ENCODE peak calls at places on chromosomes 1 and 21, in seven cellular contexts. Z is A549, T is tibial nerve, Q is psoas muscle, D is heart left ventricle, Y is AG04450, P is heart right ventricle. O is an unnamed sample.
A peak's percentile ranks its signal among the peaks of the same experiment; 100 is the strongest.

GRCh38 chr1:233439721-233440120 is 112.2 kb downstream of the MAP3K21 start:
- DNase-seq in P (no peak), Y (no peak), Z (no peak), Q (no peak), T (no peak), D (no peak), O (no peak)

GRCh38 chr21:44686000-44686781 is 4.2 kb upstream of the KRTAP12-1 start:
- DNase-seq in Q (no peak), T (no peak), D (no peak), P (no peak), Y (no peak), Z (no peak), O (no peak)

GRCh38 chr1:21939650-21940374 is 2.7 kb upstream of the HSPG2 start:
- DNase-seq in D (peak; percentile 93), P (peak; percentile 88), Y (peak; percentile 85), Q (peak; percentile 92), T (peak; percentile 82), Z (peak; percentile 89), O (peak; percentile 64)

GRCh38 chr1:210558302-210558701 is 229.6 kb downstream of the HHAT start:
- DNase-seq in Z (no peak), D (peak; percentile 75), P (peak; percentile 60), Q (no peak), T (no peak), Y (no peak), O (no peak)

GRCh38 chr1:226549937-226550670 is 1.5 kb downstream of the STUM start:
- DNase-seq in Y (no peak), D (peak; percentile 70), Q (peak; percentile 46), Z (no peak), T (no peak), P (peak; percentile 52), O (no peak)

GRCh38 chr21:34530264-34530663 is 18.3 kb upstream of the KCNE1 start:
- DNase-seq in T (no peak), Z (no peak), Y (no peak), D (no peak), Q (no peak), P (no peak), O (no peak)

GRCh38 chr21:46137908-46138307 is 17.5 kb downstream of the FTCD start:
- DNase-seq in Y (no peak), Q (no peak), D (no peak), T (no peak), Z (no peak), P (no peak), O (no peak)

GRCh38 chr21:42887321-42887720 is 5.8 kb upstream of the NDUFV3 start:
- DNase-seq in Q (no peak), P (no peak), T (no peak), D (no peak), Z (no peak), Y (no peak), O (no peak)

GRCh38 chr21:42081931-42082381 is 10.8 kb downstream of the UMODL1 start:
- DNase-seq in D (no peak), Z (no peak), T (no peak), P (no peak), Y (no peak), Q (no peak), O (no peak)

GRCh38 chr1:109787211-109787844 is 23.6 kb upstream of the EPS8L3 start:
- DNase-seq in Z (no peak), P (no peak), T (no peak), Q (no peak), Y (no peak), D (peak; percentile 8), O (peak; percentile 8)

GRCh38 chr1:75083848-75084514 is 50.2 kb upstream of the LHX8 start:
- DNase-seq in Z (peak; percentile 38), Q (no peak), T (no peak), Y (no peak), D (no peak), P (no peak), O (no peak)

GRCh38 chr1:172345077-172345476 is 75.4 kb upstream of the C1orf105 start:
- DNase-seq in P (no peak), D (no peak), T (no peak), Y (no peak), Q (no peak), Z (no peak), O (no peak)

GRCh38 chr1:89566761-89567174 is 42.1 kb downstream of the LRRC8B start:
- DNase-seq in P (peak; percentile 49), Y (no peak), Z (no peak), D (peak; percentile 68), Q (peak; percentile 34), T (peak; percentile 15), O (no peak)

GRCh38 chr1:47216278-47217059 is 15.6 kb downstream of the TAL1 start:
- DNase-seq in T (no peak), D (no peak), P (no peak), Q (no peak), Y (no peak), Z (no peak), O (no peak)

GRCh38 chr1:232904131-232904530 is 46.3 kb upstream of the NTPCR start:
- DNase-seq in Q (no peak), T (no peak), Z (no peak), P (no peak), D (no peak), Y (no peak), O (no peak)

GRCh38 chr1:100866041-100866900 is 28.4 kb downstream of the EXTL2 start:
- DNase-seq in P (no peak), Z (peak; percentile 28), Y (no peak), Q (no peak), D (no peak), T (no peak), O (no peak)

GRCh38 chr1:29785554-29785953 is 549.2 kb downstream of the PTPRU start:
- DNase-seq in P (no peak), Q (no peak), Z (no peak), T (no peak), D (no peak), Y (no peak), O (no peak)

GRCh38 chr1:7267493-7267892 is 482.2 kb downstream of the CAMTA1 start:
- DNase-seq in T (no peak), D (no peak), Q (no peak), Z (no peak), P (no peak), Y (peak; percentile 57), O (no peak)

GRCh38 chr1:155983191-155984023 is 5.1 kb upstream of the ARHGEF2 start:
- DNase-seq in D (peak; percentile 84), Z (peak; percentile 80), Q (peak; percentile 76), T (peak; percentile 66), P (peak; percentile 72), Y (peak; percentile 99), O (peak; percentile 65)

GRCh38 chr1:203210350-203210749 is 19.1 kb downstream of the CHIT1 start:
- DNase-seq in P (no peak), T (no peak), Z (no peak), Q (no peak), Y (no peak), D (no peak), O (no peak)

GRCh38 chr1:157047064-157047410 is 1.5 kb upstream of the ARHGEF11 start:
- DNase-seq in T (no peak), P (no peak), D (no peak), Y (no peak), Z (peak; percentile 6), Q (no peak), O (no peak)

GRCh38 chr21:42092805-42093590 is 21.9 kb downstream of the UMODL1 start:
- DNase-seq in D (no peak), P (no peak), Q (no peak), Y (no peak), Z (no peak), T (no peak), O (no peak)

GRCh38 chr1:16241116-16241763 is 4.3 kb upstream of the CPLANE2 start:
- DNase-seq in P (no peak), Z (no peak), Y (no peak), Q (no peak), T (no peak), D (no peak), O (no peak)

GRCh38 chr1:11761988-11762406 is at the start of gene C1orf167:
- DNase-seq in Q (no peak), D (no peak), P (no peak), Z (no peak), T (no peak), Y (no peak), O (no peak)
- H3K4me3 ChIP-seq in Q (peak within 1 kb of the TSS; percentile 28), D (no peak within 1 kb of the TSS), P (no peak within 1 kb of the TSS), Z (no peak within 1 kb of the TSS), T (peak within 1 kb of the TSS; percentile 11), Y (no peak within 1 kb of the TSS), O (no peak within 1 kb of the TSS)

DNA sequence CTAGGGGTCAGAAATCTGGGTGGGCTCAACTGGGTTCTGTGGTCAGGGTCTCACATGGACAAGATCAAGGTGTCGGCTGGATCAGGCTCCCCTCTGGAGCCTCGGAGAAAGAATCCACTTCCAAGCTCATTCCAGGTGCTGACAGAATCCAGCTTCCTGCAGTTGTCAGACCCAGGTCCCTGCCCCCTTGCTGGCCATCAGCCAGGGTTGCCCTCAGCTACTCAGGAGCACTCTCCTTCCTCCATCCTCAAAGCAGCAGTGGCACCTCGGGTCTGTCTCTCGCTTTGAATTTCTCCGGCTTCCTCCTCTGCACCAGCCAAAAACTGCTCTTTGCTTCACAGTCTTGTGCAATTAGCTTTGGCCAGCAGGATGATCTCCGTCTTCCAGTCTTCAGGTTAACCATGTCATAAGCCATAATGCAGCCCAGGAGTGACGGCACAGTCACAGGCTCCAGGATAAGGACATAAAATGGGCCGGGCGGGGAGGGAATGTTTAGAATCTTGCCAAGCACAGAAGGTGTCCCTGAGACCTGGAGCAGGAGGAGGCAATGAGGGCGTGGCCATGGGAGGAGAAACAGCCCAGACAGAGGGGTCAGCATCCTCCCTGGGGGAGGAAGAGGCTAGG is 79.4 kb upstream of the SLC25A33 start:
- DNase-seq in T (no peak), P (no peak), D (no peak), Y (no peak), Q (peak; percentile 31), Z (no peak), O (peak; percentile 40)
- TF ChIP-seq CTCF in T (no peak), P (no peak), D (no peak), Y (no peak), Q (no peak), Z (no peak), O (no peak)

GRCh38 chr1:183636783-183637182 is 1.2 kb upstream of the ARPC5 start:
- DNase-seq in T (no peak), P (no peak), Z (no peak), Y (no peak), D (no peak), Q (no peak), O (no peak)
- H3K4me3 ChIP-seq in T (no peak overlapping the region), P (peak overlapping the region; percentile 65), Z (peak overlapping the region; percentile 96), Y (peak overlapping the region; percentile 89), D (peak overlapping the region; percentile 97), Q (peak overlapping the region; percentile 90), O (no peak overlapping the region)

DNA sequence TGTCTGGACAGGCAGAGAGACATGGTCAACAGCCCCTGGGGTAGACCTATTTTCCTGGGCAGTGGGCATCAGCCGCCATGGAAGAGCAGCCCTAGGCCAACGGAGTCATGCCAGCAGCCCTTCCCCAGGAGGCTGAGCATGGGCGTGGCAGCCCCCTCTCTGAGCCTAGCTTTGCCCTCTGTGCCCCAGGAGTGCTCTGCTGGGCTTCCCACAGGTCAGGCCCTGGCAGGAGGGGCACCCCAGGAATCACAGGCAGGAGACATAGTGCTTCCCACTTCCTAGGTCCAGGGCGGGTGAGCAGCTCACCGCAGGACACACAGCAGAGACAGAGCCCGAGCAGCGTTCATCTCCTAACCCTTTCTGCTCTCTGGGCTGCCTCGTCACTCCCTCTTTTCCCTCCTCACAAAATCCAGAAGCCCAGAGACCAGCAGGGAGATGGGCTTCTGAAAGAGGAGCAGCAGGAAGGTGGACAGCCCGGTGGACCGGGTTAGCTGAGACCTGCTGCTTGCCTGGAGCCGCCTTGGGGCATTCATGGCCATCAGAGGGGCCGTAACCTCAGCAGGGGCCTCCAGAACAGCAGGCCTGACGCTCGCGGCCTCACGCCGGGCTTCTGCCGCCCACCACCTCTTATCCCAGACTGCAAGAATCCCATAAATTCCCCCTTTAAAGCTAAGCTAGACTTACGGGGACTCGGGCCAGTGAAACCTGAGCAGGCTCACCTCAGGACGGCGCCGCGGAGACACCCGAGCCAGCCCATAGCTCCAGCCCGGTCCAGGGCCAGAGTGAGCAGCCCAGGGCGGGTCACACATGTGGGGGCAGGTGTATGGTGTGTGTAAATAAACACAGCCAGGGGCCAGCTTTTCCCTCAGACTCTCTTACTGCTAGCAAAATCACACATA is 132.5 kb downstream of the GLIS1 start:
- DNase-seq in Y (no peak), P (no peak), Q (no peak), D (no peak), Z (no peak), T (no peak), O (peak; percentile 46)
- TF ChIP-seq CTCF in Y (no peak), P (no peak), Q (no peak), D (no peak), Z (no peak), T (no peak), O (no peak)